ENCODE peak calls at places on chromosomes 7 and 10, in five cellular contexts. I, K, R, L and N are unnamed samples.

GRCh38 chr7:114885836-114886235 is 36.1 kb upstream of the MDFIC start:
- ATAC-seq in I (no peak), K (no peak), R (no peak), L (no peak), N (no peak)

GRCh38 chr7:67455508-67455907 is 458.9 kb downstream of the TYW1 start:
- ATAC-seq in I (no peak), K (no peak), R (no peak), L (no peak), N (no peak)

GRCh38 chr10:108434818-108435217 is 1270.3 kb upstream of the SORCS1 start:
- ATAC-seq in I (no peak), K (no peak), R (no peak), L (no peak), N (no peak)

GRCh38 chr10:69382382-69383117 is 34.2 kb downstream of the TACR2 start:
- ATAC-seq in I (no peak), K (no peak), R (peak; percentile 43), L (no peak), N (peak; percentile 42)

GRCh38 chr7:25926891-25927625 is 224.9 kb upstream of the NFE2L3 start:
- ATAC-seq in I (no peak), K (no peak), R (no peak), L (no peak), N (no peak)

GRCh38 chr10:132730566-132730953 is 55.4 kb downstream of the NKX6-2 start:
- ATAC-seq in I (no peak), K (no peak), R (no peak), L (no peak), N (no peak)

GRCh38 chr7:36408589-36408988 is 18.9 kb downstream of the ANLN start:
- ATAC-seq in I (no peak), K (no peak), R (no peak), L (no peak), N (no peak)

GRCh38 chr7:3106353-3106752 is 62.7 kb upstream of the CARD11 start:
- ATAC-seq in I (no peak), K (no peak), R (peak; percentile 45), L (no peak), N (no peak)

GRCh38 chr10:5904227-5904626 is 14.2 kb downstream of the FBH1 start:
- ATAC-seq in I (no peak), K (no peak), R (no peak), L (no peak), N (no peak)

GRCh38 chr10:120460191-120460590 is 3.2 kb downstream of the PLPP4 start:
- ATAC-seq in I (no peak), K (no peak), R (no peak), L (no peak), N (no peak)

GRCh38 chr10:58268454-58268945 is 462 bp upstream of the CISD1 start:
- ATAC-seq in I (peak; percentile 48), K (no peak), R (peak; percentile 0), L (peak; percentile 2), N (peak; percentile 0)

GRCh38 chr7:19107392-19108147 is 9.9 kb downstream of the TWIST1 start:
- ATAC-seq in I (no peak), K (no peak), R (peak; percentile 37), L (peak; percentile 60), N (peak; percentile 65)

GRCh38 chr10:123970207-123970926 is 78.8 kb upstream of the CPXM2 start:
- ATAC-seq in I (no peak), K (no peak), R (no peak), L (no peak), N (no peak)

GRCh38 chr10:11609052-11609451 is 2.4 kb downstream of the USP6NL start:
- ATAC-seq in I (no peak), K (no peak), R (no peak), L (no peak), N (no peak)

GRCh38 chr7:131252976-131253375 is 74.7 kb upstream of the MKLN1 start:
- ATAC-seq in I (no peak), K (no peak), R (no peak), L (no peak), N (no peak)

GRCh38 chr10:119642556-119643111 is 8.5 kb upstream of the BAG3 start:
- ATAC-seq in I (no peak), K (peak; percentile 21), R (no peak), L (no peak), N (no peak)

GRCh38 chr10:122204691-122205489 is 66.2 kb upstream of the BTBD16 start:
- ATAC-seq in I (peak; percentile 56), K (peak; percentile 11), R (peak; percentile 26), L (no peak), N (no peak)

GRCh38 chr7:54813398-54813797 is 54.4 kb upstream of the SEC61G start:
- ATAC-seq in I (no peak), K (peak; percentile 38), R (peak; percentile 65), L (no peak), N (peak; percentile 54)

GRCh38 chr7:11623093-11623678 is 208.8 kb downstream of the THSD7A start:
- ATAC-seq in I (no peak), K (no peak), R (no peak), L (no peak), N (no peak)

GRCh38 chr7:37141742-37142141 is 306.9 kb downstream of the ELMO1 start:
- ATAC-seq in I (no peak), K (no peak), R (no peak), L (no peak), N (no peak)

GRCh38 chr7:112129655-112130323 is 76.4 kb downstream of the DOCK4 start:
- ATAC-seq in I (peak; percentile 79), K (peak; percentile 67), R (no peak), L (peak; percentile 48), N (peak; percentile 36)

GRCh38 chr7:99368750-99369389 is 5.7 kb upstream of the ARPC1B start:
- ATAC-seq in I (no peak), K (peak; percentile 78), R (no peak), L (no peak), N (no peak)

GRCh38 chr7:116780966-116781365 is 81.4 kb upstream of the CAPZA2 start:
- ATAC-seq in I (no peak), K (peak; percentile 85), R (no peak), L (peak; percentile 14), N (no peak)

GRCh38 chr7:6387734-6388294 is 59.9 kb downstream of the DAGLB start:
- ATAC-seq in I (no peak), K (no peak), R (no peak), L (peak; percentile 52), N (no peak)

GRCh38 chr7:155706376-155706775 is 61.9 kb downstream of the RBM33 start:
- ATAC-seq in I (no peak), K (no peak), R (no peak), L (no peak), N (no peak)
- H3K36me3 ChIP-seq in I (peaks cover 96% of the 10 kb centered on the region), K (peaks cover 96% of the 10 kb centered on the region), R (no peaks in the 10 kb centered on the region), L (peaks cover 100% of the 10 kb centered on the region), N (peaks cover 92% of the 10 kb centered on the region)

GRCh38 chr10:71471957-71472365 is 75.2 kb downstream of the CDH23 start:
- ATAC-seq in I (no peak), K (no peak), R (peak; percentile 45), L (no peak), N (no peak)
- H3K4me3 ChIP-seq in I (no peak overlapping the region), K (no peak overlapping the region), R (no peak overlapping the region), L (no peak overlapping the region), N (no peak overlapping the region)

GRCh38 chr10:114538544-114538906 is 119.5 kb downstream of the ABLIM1 start:
- ATAC-seq in I (no peak), K (peak; percentile 16), R (no peak), L (no peak), N (no peak)
- H3K4me1 ChIP-seq in I (peaks cover 9% of the 10 kb centered on the region), K (peaks cover 33% of the 10 kb centered on the region), R (no peaks in the 10 kb centered on the region), L (peaks cover 63% of the 10 kb centered on the region), N (no peaks in the 10 kb centered on the region)

GRCh38 chr7:158741294-158741666 is 36.7 kb upstream of the NCAPG2 start:
- ATAC-seq in I (no peak), K (no peak), R (no peak), L (no peak), N (no peak)

GRCh38 chr7:158744070-158744469 is 39.5 kb upstream of the NCAPG2 start:
- ATAC-seq in I (no peak), K (no peak), R (no peak), L (no peak), N (no peak)

GRCh38 chr7:158740657-158741293 is 36.2 kb upstream of the NCAPG2 start:
- ATAC-seq in I (no peak), K (peak; percentile 18), R (no peak), L (peak; percentile 81), N (peak; percentile 77)

GRCh38 chr7:158743219-158743618 is 38.6 kb upstream of the NCAPG2 start:
- ATAC-seq in I (no peak), K (no peak), R (no peak), L (no peak), N (no peak)

DNA sequence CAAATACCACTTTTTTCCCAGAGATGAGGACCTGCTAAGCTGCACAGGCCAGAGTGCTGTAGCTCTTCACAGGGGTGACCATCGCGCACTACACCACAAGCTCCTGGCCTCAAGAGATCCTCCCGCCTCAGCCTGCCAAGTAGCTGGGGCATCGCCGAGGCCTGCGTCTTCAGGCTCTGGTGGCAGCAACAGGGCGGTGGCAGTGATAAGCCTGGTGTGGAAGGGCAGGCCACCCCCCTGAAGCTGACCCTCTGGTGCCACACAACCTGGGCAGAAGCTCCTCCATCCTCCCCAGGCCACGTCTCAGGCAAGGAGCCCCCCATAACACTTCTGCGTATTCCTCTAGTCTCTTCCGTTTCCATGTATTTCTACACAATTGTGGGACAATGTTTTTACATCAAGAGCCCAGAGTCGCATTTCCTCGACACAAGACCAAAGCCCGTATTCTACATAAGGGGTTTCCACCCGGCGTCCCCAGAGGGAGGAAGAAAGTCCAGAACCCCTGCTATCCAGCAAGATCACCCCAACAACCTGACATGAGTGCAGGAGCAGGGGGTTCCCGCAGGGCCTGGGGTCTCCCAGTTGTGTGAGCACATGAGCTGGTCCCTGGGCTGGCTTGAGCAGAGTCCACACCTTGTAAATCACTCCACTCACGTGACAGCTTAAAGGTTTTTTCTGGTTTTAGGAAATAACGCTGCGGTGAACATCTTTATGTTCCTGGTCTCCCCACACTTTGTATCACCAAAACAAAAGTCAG is 37.6 kb upstream of the NCAPG2 start:
- ATAC-seq in I (no peak), K (no peak), R (no peak), L (no peak), N (no peak)
- H3K36me3 ChIP-seq in I (peaks cover 70% of the 10 kb centered on the region), K (peaks cover 94% of the 10 kb centered on the region), R (no peaks in the 10 kb centered on the region), L (peaks cover 100% of the 10 kb centered on the region), N (peaks cover 99% of the 10 kb centered on the region)

DNA sequence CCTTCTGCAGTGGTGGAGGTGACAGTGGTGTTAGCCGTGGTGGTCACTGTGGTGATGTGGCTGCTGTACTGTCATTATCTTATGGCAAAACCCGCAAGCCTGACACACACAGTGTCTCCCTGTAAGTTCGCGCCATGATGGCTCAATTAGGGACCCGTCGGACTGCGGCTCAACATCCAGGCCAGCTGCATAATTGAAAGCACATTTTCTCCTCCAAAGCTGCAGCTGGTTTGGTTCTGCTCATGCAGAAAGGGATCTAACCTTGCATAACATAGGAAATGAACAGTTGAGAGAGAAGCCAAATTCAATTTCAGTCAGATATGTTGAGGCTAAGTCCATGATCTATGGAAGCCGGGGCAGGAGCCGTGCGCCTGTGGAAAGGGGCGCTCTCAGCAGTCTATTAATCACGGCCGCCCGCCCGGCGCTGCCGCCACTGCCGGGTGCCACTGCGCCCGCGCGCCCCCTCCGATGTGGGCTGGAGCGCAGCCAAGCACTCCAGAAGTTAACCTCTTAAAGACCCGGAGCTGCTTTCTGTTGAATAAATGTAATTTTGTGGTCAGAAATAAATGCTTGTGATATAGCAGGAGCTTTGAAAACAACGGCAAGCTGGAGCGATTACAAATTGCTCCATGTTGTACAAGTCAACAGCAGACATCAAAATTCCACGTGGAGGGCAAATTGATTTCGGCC is 227.7 kb downstream of the CUX1 start:
- ATAC-seq in I (no peak), K (peak; percentile 68), R (peak; percentile 79), L (peak; percentile 51), N (peak; percentile 78)
- H3K4me3 ChIP-seq in I (no peak overlapping the region), K (peak overlapping the region; percentile 25), R (no peak overlapping the region), L (peak overlapping the region; percentile 2), N (no peak overlapping the region)

GRCh38 chr10:35462491-35462934 is 126.2 kb downstream of the CCNY start:
- ATAC-seq in I (peak; percentile 95), K (peak; percentile 21), R (no peak), L (peak; percentile 62), N (no peak)
- H3K4me1 ChIP-seq in I (peaks cover 68% of the 10 kb centered on the region), K (peaks cover 82% of the 10 kb centered on the region), R (no peaks in the 10 kb centered on the region), L (peaks cover 98% of the 10 kb centered on the region), N (no peaks in the 10 kb centered on the region)